ENCODE peak calls at places on chromosomes 4 and X, in four cellular contexts. E is ascending aorta; H is PC-9; K is effector memory CD4-positive, alpha-beta T cell. U is an unnamed sample.

GRCh38 chr4:173520921-173521473 is 9.0 kb downstream of the HAND2 start:
- DNase-seq in E (peak; percentile 64), H (no peak), K (no peak), U (no peak)

GRCh38 chr4:168765726-168766125 is 244.3 kb downstream of the CBR4 start:
- DNase-seq in E (peak; percentile 82), H (peak; percentile 73), K (no peak), U (no peak)

GRCh38 chr4:122692641-122693520 is 39.6 kb upstream of the BBS12 start:
- DNase-seq in E (no peak), H (no peak), K (no peak), U (no peak)

GRCh38 chr4:166078956-166079355 is 205.9 kb downstream of the TLL1 start:
- DNase-seq in E (no peak), H (no peak), K (no peak), U (no peak)

GRCh38 chrX:118574666-118575065 is 79.1 kb downstream of the DOCK11 start:
- DNase-seq in E (no peak), H (no peak), K (no peak), U (no peak)

GRCh38 chr4:140609548-140610425 is 41.0 kb upstream of the UCP1 start:
- DNase-seq in E (no peak), H (no peak), K (no peak), U (no peak)

GRCh38 chr4:78764498-78764961 is 11.6 kb upstream of the BMP2K start:
- DNase-seq in E (no peak), H (no peak), K (no peak), U (no peak)

GRCh38 chrX:119406739-119407138 is 7.6 kb downstream of the SLC25A43 start:
- DNase-seq in E (no peak), H (no peak), K (no peak), U (no peak)

GRCh38 chr4:25694466-25694865 is 38.8 kb downstream of the SLC34A2 start:
- DNase-seq in E (no peak), H (peak; percentile 6), K (no peak), U (no peak)

GRCh38 chr4:75432683-75433082 is 81.5 kb downstream of the RCHY1 start:
- DNase-seq in E (no peak), H (no peak), K (no peak), U (peak; percentile 37)

GRCh38 chr4:100796333-100796732 is 278.5 kb upstream of the EMCN start:
- DNase-seq in E (no peak), H (no peak), K (no peak), U (no peak)

GRCh38 chr4:145734576-145735329 is 54.8 kb downstream of the C4orf51 start:
- DNase-seq in E (peak; percentile 98), H (peak; percentile 87), K (no peak), U (no peak)

GRCh38 chr4:147037089-147037488 is 91.4 kb upstream of the TTC29 start:
- DNase-seq in E (no peak), H (no peak), K (no peak), U (no peak)

GRCh38 chr4:73251384-73251783 is 7.2 kb downstream of the ANKRD17 start:
- DNase-seq in E (no peak), H (no peak), K (no peak), U (no peak)
- H3K4me1 ChIP-seq in E (peaks cover 24% of the 10 kb centered on the region), H (peaks cover 6% of the 10 kb centered on the region), K (peaks cover 4% of the 10 kb centered on the region), U (no peaks in the 10 kb centered on the region)

GRCh38 chrX:12263211-12263610 is 124.9 kb downstream of the FRMPD4 start:
- DNase-seq in E (no peak), H (no peak), K (no peak), U (no peak)
- H3K27me3 ChIP-seq in E (no peaks in the 10 kb centered on the region), H (no peaks in the 10 kb centered on the region), K (no peaks in the 10 kb centered on the region), U (no peaks in the 10 kb centered on the region)

GRCh38 chrX:69033936-69034335 is 131.3 kb downstream of the PJA1 start:
- DNase-seq in E (peak; percentile 49), H (no peak), K (no peak), U (no peak)

GRCh38 chrX:69036674-69037573 is 128.3 kb downstream of the PJA1 start:
- DNase-seq in E (peak; percentile 24), H (no peak), K (no peak), U (no peak)

GRCh38 chrX:69032601-69033000 is 132.7 kb downstream of the PJA1 start:
- DNase-seq in E (peak; percentile 19), H (peak; percentile 61), K (no peak), U (no peak)

GRCh38 chrX:69031971-69032391 is 133.3 kb downstream of the PJA1 start:
- DNase-seq in E (peak; percentile 5), H (no peak), K (no peak), U (no peak)

GRCh38 chrX:69034451-69034850 is 130.8 kb downstream of the PJA1 start:
- DNase-seq in E (peak; percentile 35), H (no peak), K (no peak), U (no peak)
- H3K4me1 ChIP-seq in E (no peaks in the 10 kb centered on the region), H (peaks cover 27% of the 10 kb centered on the region), K (no peaks in the 10 kb centered on the region), U (peaks cover 2% of the 10 kb centered on the region)

GRCh38 chr4:133145758-133146157 is 3.3 kb upstream of the PCDH10 start:
- DNase-seq in E (no peak), H (no peak), K (no peak), U (no peak)
- H3K27me3 ChIP-seq in E (no peaks in the 10 kb centered on the region), H (no peaks in the 10 kb centered on the region), K (peaks cover 21% of the 10 kb centered on the region), U (peaks cover 33% of the 10 kb centered on the region)

DNA sequence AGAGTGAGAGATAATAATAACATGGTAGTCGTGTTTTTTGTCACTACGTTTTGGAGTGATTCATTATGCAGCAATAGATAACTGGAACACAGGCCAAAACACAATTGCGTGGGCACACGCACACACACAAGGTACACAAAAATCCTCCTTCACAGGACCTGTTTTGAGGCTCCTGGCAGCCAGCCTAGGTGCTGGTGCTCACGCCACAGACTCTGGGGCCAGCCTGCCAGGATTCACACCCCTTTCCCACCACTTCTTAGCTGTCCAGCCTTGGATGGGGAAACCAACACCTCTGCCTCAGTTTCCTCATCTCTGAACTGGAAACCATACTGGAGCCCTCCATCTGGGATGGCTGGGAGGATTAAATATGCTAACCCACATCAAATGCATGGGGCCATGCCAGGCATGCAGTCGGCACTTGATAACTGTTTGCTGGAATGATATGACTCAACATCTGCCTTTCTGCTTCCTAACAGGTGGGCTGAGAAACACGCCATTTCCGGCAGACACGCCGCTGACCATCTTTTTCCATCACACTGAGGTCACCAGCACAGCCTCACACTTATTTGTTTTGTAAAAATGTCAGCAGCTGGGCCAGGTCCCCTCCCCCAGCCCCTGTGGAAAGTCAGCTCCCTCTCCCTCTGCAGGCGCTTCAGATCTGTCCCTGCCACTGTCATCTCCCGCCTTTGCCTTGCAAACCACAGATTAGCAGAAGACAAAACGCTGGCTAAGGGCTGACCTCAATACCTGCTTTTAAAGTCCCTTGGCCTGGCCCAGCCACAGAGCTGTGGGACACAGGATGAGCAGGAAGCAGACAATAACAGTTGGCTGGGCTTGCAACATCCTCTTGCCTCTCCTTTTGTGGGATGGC is 237.5 kb downstream of the BCOR start:
- DNase-seq in E (no peak), H (no peak), K (peak; percentile 53), U (no peak)
- H3K4me1 ChIP-seq in E (no peaks in the 10 kb centered on the region), H (no peaks in the 10 kb centered on the region), K (peaks cover 23% of the 10 kb centered on the region), U (peaks cover 5% of the 10 kb centered on the region)

U was measured in iPS DF 6.9.